ENCODE peak calls at places on chromosomes 1 and 21, in five cellular contexts. E, D, X, S and T are unnamed samples.
A peak's percentile ranks its signal among the peaks of the same experiment; 100 is the strongest.

GRCh38 chr1:94646151-94646643 is 104.6 kb upstream of the F3 start:
- DNase-seq in E (no peak), D (peak; percentile 97), X (peak; percentile 84), S (no peak), T (no peak)

GRCh38 chr1:229661022-229661877 is 35.2 kb downstream of the URB2 start:
- DNase-seq in E (peak; percentile 82), S (peak; percentile 84), D (peak; percentile 68), X (peak; percentile 70), T (peak; percentile 72)

GRCh38 chr21:32826317-32827167 is 55.0 kb upstream of the PAXBP1 start:
- DNase-seq in X (peak; percentile 64), S (peak; percentile 41), E (peak; percentile 11), D (peak; percentile 71), T (peak; percentile 51)

GRCh38 chr1:69497847-69498246 is 69.9 kb upstream of the LRRC7 start:
- DNase-seq in X (no peak), E (no peak), D (no peak), S (no peak), T (no peak)

GRCh38 chr1:232127190-232127589 is 500.6 kb downstream of the DISC1 start:
- DNase-seq in E (no peak), D (peak; percentile 85), S (no peak), X (peak; percentile 67), T (no peak)

GRCh38 chr21:45537746-45538291 is 4.4 kb downstream of the SLC19A1 start:
- DNase-seq in S (no peak), E (no peak), X (no peak), D (no peak), T (no peak)

GRCh38 chr1:243982451-243983018 is 68.5 kb upstream of the ZBTB18 start:
- DNase-seq in D (no peak), X (no peak), E (no peak), S (no peak), T (no peak)

GRCh38 chr1:94418664-94419655 is 771 bp downstream of the ABCD3 start:
- DNase-seq in X (peak; percentile 42), D (peak; percentile 47), E (no peak), S (peak; percentile 47), T (no peak)

GRCh38 chr1:55943012-55943411 is 636.4 kb downstream of the PLPP3 start:
- DNase-seq in E (no peak), D (no peak), X (no peak), S (no peak), T (no peak)

GRCh38 chr1:116418091-116418830 is 45.2 kb downstream of the ATP1A1 start:
- DNase-seq in X (peak; percentile 77), S (peak; percentile 82), D (peak; percentile 83), E (peak; percentile 75), T (peak; percentile 89)

GRCh38 chr1:230141797-230142607 is 75.0 kb downstream of the GALNT2 start:
- DNase-seq in D (no peak), E (no peak), S (no peak), X (no peak), T (no peak)

GRCh38 chr1:205294914-205295310 is 26.6 kb downstream of the NUAK2 start:
- DNase-seq in D (no peak), S (no peak), E (no peak), X (no peak), T (no peak)

GRCh38 chr1:4768553-4768952 is 114.1 kb downstream of the AJAP1 start:
- DNase-seq in D (no peak), S (no peak), X (no peak), E (no peak), T (no peak)

GRCh38 chr21:17610862-17611261 is 1.8 kb downstream of the BTG3 start:
- DNase-seq in X (peak; percentile 44), E (no peak), D (no peak), S (no peak), T (no peak)

GRCh38 chr21:39119696-39120290 is 63.5 kb downstream of the PSMG1 start:
- DNase-seq in S (no peak), E (no peak), X (no peak), D (no peak), T (no peak)

GRCh38 chr1:68232354-68233148 is at the start of gene WLS:
- DNase-seq in X (peak; percentile 85), D (peak; percentile 56), S (peak; percentile 87), E (peak; percentile 70), T (no peak)

GRCh38 chr1:99481391-99481996 is 164.4 kb upstream of the PALMD start:
- DNase-seq in E (peak; percentile 45), X (peak; percentile 72), S (no peak), D (peak; percentile 61), T (peak; percentile 5)

GRCh38 chr1:65704318-65704717 is 88.4 kb upstream of the PDE4B start:
- DNase-seq in D (no peak), S (no peak), E (no peak), X (no peak), T (no peak)

GRCh38 chr1:182682898-182683501 is 1.4 kb downstream of the RGS8 start:
- DNase-seq in E (no peak), S (no peak), X (no peak), D (no peak), T (no peak)

GRCh38 chr1:185980891-185981290 is 246.7 kb downstream of the HMCN1 start:
- DNase-seq in S (no peak), E (no peak), X (no peak), D (no peak), T (no peak)

GRCh38 chr1:42747125-42747524 is 7.1 kb upstream of the CLDN19 start:
- DNase-seq in X (no peak), D (no peak), E (peak; percentile 66), S (no peak), T (peak; percentile 28)

GRCh38 chr1:39409055-39409816 is 82.2 kb upstream of the BMP8A start:
- DNase-seq in X (peak; percentile 82), D (peak; percentile 87), E (peak; percentile 32), S (peak; percentile 39), T (no peak)

GRCh38 chr1:58082596-58082995 is 463.9 kb downstream of the OMA1 start:
- DNase-seq in S (no peak), E (no peak), X (no peak), D (no peak), T (no peak)

GRCh38 chr1:75097686-75098085 is 36.5 kb upstream of the LHX8 start:
- DNase-seq in D (peak; percentile 10), E (no peak), S (no peak), X (no peak), T (no peak)

GRCh38 chr21:45509566-45510465 is 32.4 kb downstream of the SLC19A1 start:
- DNase-seq in E (no peak), D (no peak), X (no peak), S (peak; percentile 14), T (no peak)

GRCh38 chr1:155011004-155011416 is 8.4 kb downstream of the ZBTB7B start:
- DNase-seq in D (no peak), E (no peak), X (no peak), S (no peak), T (no peak)

DNA sequence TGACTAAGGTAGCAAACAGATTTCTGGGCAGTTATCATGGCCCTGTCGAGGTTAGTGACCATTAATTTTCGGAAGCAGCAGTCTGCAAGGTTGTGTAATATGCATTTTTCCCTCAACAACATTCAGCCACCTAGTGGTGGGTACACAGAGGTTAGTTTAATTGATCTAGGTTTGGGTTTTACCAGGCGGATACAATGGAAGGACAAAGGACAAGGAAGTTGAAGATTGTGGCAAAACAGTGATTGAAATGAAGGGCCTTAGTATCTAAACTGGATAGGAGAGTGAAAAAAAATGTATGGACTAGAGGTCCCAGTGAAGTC is 2.6 kb downstream of the ARMH1 start:
- DNase-seq in D (peak; percentile 72), X (peak; percentile 65), E (no peak), S (no peak), T (no peak)
- TF ChIP-seq CTCF in D (peak; percentile 61), X (peak; percentile 63), E (peak; percentile 64), S (no peak), T (no peak)

GRCh38 chr1:25019351-25020172 is 89.5 kb upstream of the RUNX3 start:
- DNase-seq in X (no peak), D (no peak), S (no peak), E (no peak), T (no peak)

GRCh38 chr1:25018878-25019277 is 88.8 kb upstream of the RUNX3 start:
- DNase-seq in D (no peak), E (no peak), S (no peak), X (no peak), T (no peak)

GRCh38 chr1:25020173-25020840 is 90.2 kb upstream of the RUNX3 start:
- DNase-seq in E (no peak), X (no peak), S (no peak), D (no peak), T (no peak)

GRCh38 chr1:25018110-25018470 is 88.0 kb upstream of the RUNX3 start:
- DNase-seq in D (no peak), X (no peak), S (no peak), E (no peak), T (no peak)

DNA sequence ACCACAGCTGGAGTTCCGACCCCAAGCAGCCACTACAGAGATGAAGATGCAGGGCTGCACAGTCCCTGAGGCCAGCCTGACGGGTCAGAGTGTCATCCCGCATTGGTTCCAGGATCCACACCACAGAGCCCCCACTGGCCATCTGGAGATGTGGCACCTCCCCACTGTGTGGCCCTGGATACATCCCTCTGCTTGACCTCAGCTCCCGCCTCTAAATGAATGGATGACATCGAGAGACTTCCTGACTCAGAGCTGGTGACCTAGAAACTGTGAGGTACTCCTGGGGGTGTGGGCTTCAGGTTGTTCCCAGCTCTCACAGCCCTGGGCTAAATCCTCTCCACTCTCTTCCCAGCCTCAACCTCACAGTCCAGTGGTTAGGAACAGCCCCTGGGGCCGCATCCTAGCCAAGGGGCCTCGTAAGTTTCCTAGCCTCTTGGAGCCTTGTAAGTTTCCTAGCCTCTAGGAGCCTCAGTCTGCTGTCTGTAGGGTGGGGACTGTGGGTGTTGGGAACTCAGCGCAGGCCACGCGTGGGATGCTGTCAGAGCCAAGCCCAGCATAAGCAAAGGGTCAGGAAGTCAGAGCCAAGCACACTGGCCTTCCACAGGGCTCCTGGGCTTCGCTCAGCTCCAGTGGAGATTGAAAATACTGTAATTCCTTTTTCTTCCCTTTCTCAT is 87.5 kb upstream of the RUNX3 start:
- DNase-seq in E (no peak), S (no peak), D (peak; percentile 19), X (peak; percentile 44), T (no peak)
- TF ChIP-seq CTCF in E (no peak), S (no peak), D (no peak), X (no peak), T (no peak)

GRCh38 chr1:60591583-60591982 is 490.8 kb upstream of the NFIA start:
- DNase-seq in S (no peak), X (no peak), D (no peak), E (no peak), T (no peak)

GRCh38 chr1:60598055-60598910 is 484.1 kb upstream of the NFIA start:
- DNase-seq in D (no peak), S (no peak), E (no peak), X (no peak), T (no peak)

GRCh38 chr1:60600532-60600931 is 481.8 kb upstream of the NFIA start:
- DNase-seq in E (no peak), X (no peak), D (no peak), S (no peak), T (no peak)

GRCh38 chr1:60596791-60597748 is 485.3 kb upstream of the NFIA start:
- DNase-seq in D (peak; percentile 11), X (no peak), S (no peak), E (no peak), T (no peak)
- TF ChIP-seq CTCF in D (peak; percentile 25), X (no peak), S (no peak), E (no peak), T (no peak)

DNA sequence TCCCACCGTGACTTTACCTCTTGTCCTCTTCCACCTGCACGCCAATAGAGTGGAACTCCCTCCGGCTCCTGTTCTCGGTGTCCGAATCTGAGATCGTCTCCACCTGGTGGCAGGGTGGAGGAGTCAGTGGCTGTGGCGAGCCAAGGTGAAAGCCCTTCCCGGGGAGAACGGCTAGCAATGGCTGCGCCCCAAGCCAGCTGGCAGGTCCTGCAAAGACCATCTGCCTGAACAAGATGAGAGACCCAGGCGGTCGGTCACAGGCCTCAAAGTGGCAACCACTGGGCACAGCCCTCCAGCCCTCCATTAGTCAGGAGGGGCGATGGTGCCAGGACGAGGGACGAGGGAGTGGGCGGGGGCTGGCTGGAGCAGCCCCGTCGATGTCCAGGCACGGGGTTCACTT is 25.4 kb upstream of the SMIM12 start:
- DNase-seq in X (no peak), E (no peak), D (no peak), S (no peak), T (no peak)
- TF ChIP-seq CTCF in X (no peak), E (no peak), D (no peak), S (no peak), T (no peak)